ENCODE peak calls at places on chromosomes 5 and 9, in nine cellular contexts. Z is AG09309; G is NCI-H1417; S is activated CD4-positive, CD25-positive, alpha-beta regulatory T cell treated with anti-CD3 and anti-CD28 coated beads, Interleukin-2, amount 50 U/mL, for 16 hours; F is T-helper 17 cell; Y is heart left ventricle; Q is T-helper 9 cell; P is mucosa of gallbladder; E is effector memory CD8-positive, alpha-beta T cell. L is an unnamed sample.

GRCh38 chr5:135582099-135582781 is 3.4 kb upstream of the CXCL14 start:
- DNase-seq in Z (no peak), G (no peak), S (no peak), F (no peak), Y (no peak), Q (no peak), P (no peak), E (no peak), L (no peak)

GRCh38 chr9:20041717-20042116 is 252.9 kb upstream of the SLC24A2 start:
- DNase-seq in Z (no peak), G (no peak), S (no peak), F (no peak), Y (peak), Q (no peak), P (no peak), E (peak), L (no peak)

GRCh38 chr5:73132759-73133158 is 12.4 kb downstream of the TMEM171 start:
- DNase-seq in Z (no peak), G (no peak), S (no peak), F (no peak), Y (no peak), Q (no peak), P (no peak), E (no peak), L (no peak)

GRCh38 chr9:134132208-134132870 is 3.5 kb upstream of the WDR5 start:
- DNase-seq in Z (no peak), G (no peak), S (no peak), F (no peak), Y (no peak), Q (no peak), P (no peak), E (no peak), L (no peak)

GRCh38 chr5:26323794-26324193 is 714.6 kb downstream of the CDH9 start:
- DNase-seq in Z (no peak), G (no peak), S (no peak), F (no peak), Y (no peak), Q (no peak), P (no peak), E (no peak), L (no peak)

GRCh38 chr5:88675159-88675757 is 207.7 kb downstream of the MEF2C start:
- DNase-seq in Z (no peak), G (peak), S (no peak), F (no peak), Y (no peak), Q (no peak), P (no peak), E (no peak), L (no peak)

GRCh38 chr5:142186821-142187594 is 78.4 kb downstream of the NDFIP1 start:
- DNase-seq in Z (no peak), G (no peak), S (no peak), F (no peak), Y (no peak), Q (no peak), P (no peak), E (no peak), L (no peak)

GRCh38 chr9:37574996-37575395 is 1.2 kb downstream of the FBXO10 start:
- DNase-seq in Z (no peak), G (no peak), S (no peak), F (no peak), Y (no peak), Q (no peak), P (no peak), E (no peak), L (no peak)

GRCh38 chr9:133135193-133135745 is 14.2 kb upstream of the RALGDS start:
- DNase-seq in Z (no peak), G (no peak), S (peak), F (no peak), Y (peak), Q (peak), P (peak), E (no peak), L (no peak)

GRCh38 chr5:157612581-157612980 is 37.0 kb upstream of the ADAM19 start:
- DNase-seq in Z (no peak), G (no peak), S (no peak), F (no peak), Y (no peak), Q (no peak), P (no peak), E (no peak), L (no peak)

GRCh38 chr9:133973111-133973790 is 18.9 kb downstream of the VAV2 start:
- DNase-seq in Z (no peak), G (no peak), S (no peak), F (no peak), Y (no peak), Q (no peak), P (no peak), E (no peak), L (no peak)

GRCh38 chr5:163408311-163408923 is 29.0 kb upstream of the CCNG1 start:
- DNase-seq in Z (peak), G (peak), S (peak), F (peak), Y (peak), Q (peak), P (peak), E (peak), L (peak)

GRCh38 chr5:74966151-74967050 is 86.0 kb downstream of the GCNT4 start:
- DNase-seq in Z (no peak), G (no peak), S (no peak), F (no peak), Y (no peak), Q (no peak), P (no peak), E (no peak), L (no peak)

GRCh38 chr9:17191095-17191494 is 56.3 kb downstream of the CNTLN start:
- DNase-seq in Z (no peak), G (no peak), S (no peak), F (no peak), Y (no peak), Q (no peak), P (no peak), E (no peak), L (no peak)

GRCh38 chr5:95983067-95983466 is 21.4 kb upstream of the ELL2 start:
- DNase-seq in Z (no peak), G (no peak), S (no peak), F (no peak), Y (no peak), Q (no peak), P (no peak), E (no peak), L (no peak)

GRCh38 chr9:85200726-85201402 is 531.3 kb downstream of the NTRK2 start:
- DNase-seq in Z (peak), G (no peak), S (no peak), F (no peak), Y (no peak), Q (no peak), P (peak), E (no peak), L (no peak)

GRCh38 chr9:127780126-127780885 is 1.8 kb upstream of the SH2D3C start:
- DNase-seq in Z (no peak), G (no peak), S (no peak), F (no peak), Y (no peak), Q (no peak), P (no peak), E (no peak), L (no peak)

GRCh38 chr5:10355071-10355889 is 1.8 kb downstream of the MARCHF6 start:
- DNase-seq in Z (no peak), G (no peak), S (no peak), F (no peak), Y (no peak), Q (no peak), P (no peak), E (no peak), L (no peak)

L was measured in central memory CD8-positive, alpha-beta T cell.